ENCODE peak calls at places on chromosomes 11 and 22, in nine cellular contexts. One of them, this sample, is unnamed.

GRCh38 chr11:18001191-18001590 is 11.7 kb downstream of the SERGEF start:
- DNase-seq in activated naive CD4-positive, alpha-beta T cell: no peak
- DNase-seq in pancreas: no peak
- DNase-seq in M059J: no peak
- DNase-seq in progenitor cell of endocrine pancreas: no peak
- DNase-seq in Daoy: no peak
- DNase-seq in SHP77 treated with DMSO at 0.1 percent for 48 hours: no peak
- DNase-seq in activated gamma-delta T cell treated with Interleukin-2 at 50 U/mL for 16 hours: no peak
- DNase-seq in MM.1S: no peak
- DNase-seq in this sample: no peak

GRCh38 chr11:128731041-128731663 is 37.3 kb downstream of the FLI1 start:
- DNase-seq in activated naive CD4-positive, alpha-beta T cell: no peak
- DNase-seq in pancreas: no peak
- DNase-seq in M059J: no peak
- DNase-seq in progenitor cell of endocrine pancreas: no peak
- DNase-seq in Daoy: no peak
- DNase-seq in SHP77 treated with DMSO at 0.1 percent for 48 hours: no peak
- DNase-seq in activated gamma-delta T cell treated with Interleukin-2 at 50 U/mL for 16 hours: peak; percentile 45
- DNase-seq in MM.1S: peak; percentile 94
- DNase-seq in this sample: no peak

GRCh38 chr11:126375726-126376125 is 20.2 kb downstream of the ST3GAL4 start:
- DNase-seq in activated naive CD4-positive, alpha-beta T cell: no peak
- DNase-seq in pancreas: no peak
- DNase-seq in M059J: peak; percentile 88
- DNase-seq in progenitor cell of endocrine pancreas: no peak
- DNase-seq in Daoy: peak; percentile 27
- DNase-seq in SHP77 treated with DMSO at 0.1 percent for 48 hours: no peak
- DNase-seq in activated gamma-delta T cell treated with Interleukin-2 at 50 U/mL for 16 hours: no peak
- DNase-seq in MM.1S: no peak
- DNase-seq in this sample: no peak

GRCh38 chr22:49893025-49893424 is 25.2 kb downstream of the ALG12 start:
- DNase-seq in activated naive CD4-positive, alpha-beta T cell: no peak
- DNase-seq in pancreas: no peak
- DNase-seq in M059J: no peak
- DNase-seq in progenitor cell of endocrine pancreas: no peak
- DNase-seq in Daoy: no peak
- DNase-seq in SHP77 treated with DMSO at 0.1 percent for 48 hours: no peak
- DNase-seq in activated gamma-delta T cell treated with Interleukin-2 at 50 U/mL for 16 hours: no peak
- DNase-seq in MM.1S: no peak
- DNase-seq in this sample: no peak

GRCh38 chr11:797300-798092 is 585 bp downstream of the SLC25A22 start:
- DNase-seq in activated naive CD4-positive, alpha-beta T cell: peak; percentile 36
- DNase-seq in pancreas: peak; percentile 75
- DNase-seq in M059J: peak; percentile 80
- DNase-seq in progenitor cell of endocrine pancreas: no peak
- DNase-seq in Daoy: peak; percentile 82
- DNase-seq in SHP77 treated with DMSO at 0.1 percent for 48 hours: peak; percentile 15
- DNase-seq in activated gamma-delta T cell treated with Interleukin-2 at 50 U/mL for 16 hours: peak; percentile 66
- DNase-seq in MM.1S: peak; percentile 78
- DNase-seq in this sample: peak; percentile 76

GRCh38 chr22:37999640-38000272 is 15.4 kb upstream of the SOX10 start:
- DNase-seq in activated naive CD4-positive, alpha-beta T cell: no peak
- DNase-seq in pancreas: no peak
- DNase-seq in M059J: peak; percentile 88
- DNase-seq in progenitor cell of endocrine pancreas: no peak
- DNase-seq in Daoy: peak; percentile 87
- DNase-seq in SHP77 treated with DMSO at 0.1 percent for 48 hours: peak; percentile 35
- DNase-seq in activated gamma-delta T cell treated with Interleukin-2 at 50 U/mL for 16 hours: no peak
- DNase-seq in MM.1S: no peak
- DNase-seq in this sample: no peak

GRCh38 chr11:106187860-106188456 is 110.5 kb downstream of the AASDHPPT start:
- DNase-seq in activated naive CD4-positive, alpha-beta T cell: no peak
- DNase-seq in pancreas: no peak
- DNase-seq in M059J: peak; percentile 10
- DNase-seq in progenitor cell of endocrine pancreas: no peak
- DNase-seq in Daoy: no peak
- DNase-seq in SHP77 treated with DMSO at 0.1 percent for 48 hours: no peak
- DNase-seq in activated gamma-delta T cell treated with Interleukin-2 at 50 U/mL for 16 hours: no peak
- DNase-seq in MM.1S: no peak
- DNase-seq in this sample: no peak

GRCh38 chr11:71199226-71199815 is 53.1 kb downstream of the SHANK2 start:
- DNase-seq in activated naive CD4-positive, alpha-beta T cell: no peak
- DNase-seq in pancreas: no peak
- DNase-seq in M059J: no peak
- DNase-seq in progenitor cell of endocrine pancreas: no peak
- DNase-seq in Daoy: no peak
- DNase-seq in SHP77 treated with DMSO at 0.1 percent for 48 hours: no peak
- DNase-seq in activated gamma-delta T cell treated with Interleukin-2 at 50 U/mL for 16 hours: no peak
- DNase-seq in MM.1S: no peak
- DNase-seq in this sample: no peak